ENCODE peak calls at places on chromosomes 11 and 22, in ten cellular contexts. J is stimulated activated naive CD4-positive, alpha-beta T cell; V is iris pigment epithelial cell; F is GM12891; U is non-pigmented ciliary epithelial cell; X is small intestine; D is mammary epithelial cell; A is T-cell; R is NCI-H2029; N is LHCN-M2. Y is an unnamed sample.

GRCh38 chr11:18669211-18669593 is 29.4 kb upstream of the TMEM86A start:
- DNase-seq in J (no peak), V (peak), F (no peak), U (no peak), X (peak), D (peak), A (no peak), R (no peak), N (peak), Y (no peak)

GRCh38 chr11:63492441-63492840 is 1.5 kb upstream of the PLAAT5 start:
- DNase-seq in J (no peak), V (no peak), F (no peak), U (no peak), X (no peak), D (no peak), A (no peak), R (no peak), N (no peak), Y (no peak)

GRCh38 chr11:2086239-2087040 is 52.7 kb downstream of the IGF2 start:
- DNase-seq in J (no peak), V (no peak), F (no peak), U (no peak), X (no peak), D (no peak), A (no peak), R (no peak), N (no peak), Y (no peak)

GRCh38 chr22:19129871-19130270 is 1.2 kb upstream of the TSSK2 start:
- DNase-seq in J (no peak), V (no peak), F (no peak), U (no peak), X (no peak), D (peak), A (no peak), R (no peak), N (no peak), Y (no peak)

GRCh38 chr22:49959782-49960158 is 802 bp upstream of the PIM3 start:
- DNase-seq in J (no peak), V (no peak), F (no peak), U (no peak), X (peak), D (peak), A (no peak), R (no peak), N (peak), Y (no peak)

GRCh38 chr11:86476109-86476861 is 101.6 kb downstream of the CCDC81 start:
- DNase-seq in J (no peak), V (peak), F (no peak), U (no peak), X (peak), D (no peak), A (no peak), R (no peak), N (no peak), Y (no peak)

GRCh38 chr11:45543808-45544422 is 121.5 kb downstream of the CHST1 start:
- DNase-seq in J (no peak), V (peak), F (no peak), U (no peak), X (no peak), D (no peak), A (no peak), R (no peak), N (peak), Y (no peak)

GRCh38 chr11:128294001-128294684 is 293.2 kb downstream of the ETS1 start:
- DNase-seq in J (no peak), V (no peak), F (no peak), U (no peak), X (no peak), D (no peak), A (no peak), R (no peak), N (no peak), Y (no peak)

GRCh38 chr11:9651481-9651880 is 12.4 kb upstream of the SWAP70 start:
- DNase-seq in J (no peak), V (no peak), F (no peak), U (no peak), X (peak), D (no peak), A (no peak), R (no peak), N (no peak), Y (no peak)

GRCh38 chr22:23398701-23399366 is 181.3 kb downstream of the IGLL1 start:
- DNase-seq in J (no peak), V (no peak), F (no peak), U (no peak), X (no peak), D (no peak), A (no peak), R (no peak), N (no peak), Y (no peak)